ENCODE peak calls at places on chromosome 6, in five cellular contexts. Q, Z, I, A and P are unnamed samples.

GRCh38 chr6:75285156-75285639 is 606 bp upstream of the TMEM30A start:
- DNase-seq in I (no peak), Z (no peak), Q (no peak), A (no peak), P (no peak)

GRCh38 chr6:73586416-73586974 is 65.7 kb upstream of the EEF1A1 start:
- DNase-seq in Z (peak), Q (no peak), A (no peak), I (no peak), P (no peak)

GRCh38 chr6:163814494-163815364 is 400.2 kb downstream of the QKI start:
- DNase-seq in Q (no peak), A (peak), I (no peak), Z (peak), P (no peak)

GRCh38 chr6:135117413-135117968 is 62.9 kb upstream of the HBS1L start:
- DNase-seq in Q (no peak), A (no peak), I (no peak), Z (no peak), P (no peak)

GRCh38 chr6:152632383-152632782 is 4.8 kb downstream of the SYNE1 start:
- DNase-seq in Q (no peak), I (no peak), Z (no peak), A (no peak), P (no peak)

GRCh38 chr6:112049051-112049799 is 4.7 kb upstream of the CCN6 start:
- DNase-seq in I (no peak), A (peak), Q (no peak), Z (no peak), P (peak)

GRCh38 chr6:50707652-50708325 is 5.5 kb upstream of the TFAP2D start:
- DNase-seq in A (no peak), Z (no peak), Q (no peak), I (no peak), P (no peak)

GRCh38 chr6:5481024-5481423 is 219.7 kb downstream of the FARS2 start:
- DNase-seq in A (no peak), I (no peak), Z (no peak), Q (no peak), P (no peak)

GRCh38 chr6:31836676-31837611 is 9.4 kb downstream of the HSPA1B start:
- DNase-seq in Q (no peak), I (no peak), Z (peak), A (peak), P (no peak)